ENCODE peak calls at places on chromosomes 1 and 21, in seven cellular contexts. U, Z, Y, Q, J, O and D are unnamed samples.

GRCh38 chr1:43622471-43622870 is 27.5 kb upstream of the KDM4A start:
- DNase-seq in U (no peak), Z (no peak), Y (no peak), Q (peak; percentile 21), J (no peak), O (no peak), D (no peak)

GRCh38 chr21:14742119-14742518 is 196.0 kb upstream of the SAMSN1 start:
- DNase-seq in U (no peak), Z (no peak), Y (no peak), Q (no peak), J (no peak), O (no peak), D (peak; percentile 51)

GRCh38 chr21:34919406-34919805 is 129.7 kb downstream of the RUNX1 start:
- DNase-seq in U (no peak), Z (no peak), Y (no peak), Q (no peak), J (no peak), O (no peak), D (no peak)

GRCh38 chr1:167161242-167161641 is 59.4 kb upstream of the POU2F1 start:
- DNase-seq in U (no peak), Z (no peak), Y (peak; percentile 97), Q (peak; percentile 18), J (no peak), O (no peak), D (no peak)

GRCh38 chr21:35565204-35565611 is 495.1 kb downstream of the SETD4 start:
- DNase-seq in U (no peak), Z (no peak), Y (peak; percentile 77), Q (peak; percentile 93), J (no peak), O (peak; percentile 70), D (peak; percentile 81)

GRCh38 chr1:209873067-209873810 is 45.5 kb downstream of the UTP25 start:
- DNase-seq in U (no peak), Z (no peak), Y (peak; percentile 83), Q (peak; percentile 76), J (no peak), O (peak; percentile 42), D (no peak)

GRCh38 chr1:198278922-198279321 is 122.1 kb downstream of the NEK7 start:
- DNase-seq in U (no peak), Z (no peak), Y (no peak), Q (peak; percentile 75), J (no peak), O (no peak), D (no peak)

GRCh38 chr21:38039841-38040240 is 123.6 kb upstream of the KCNJ6 start:
- DNase-seq in U (no peak), Z (no peak), Y (peak; percentile 10), Q (no peak), J (no peak), O (no peak), D (no peak)

GRCh38 chr1:12165342-12165741 is 1.4 kb upstream of the TNFRSF1B start:
- DNase-seq in U (no peak), Z (no peak), Y (peak; percentile 18), Q (no peak), J (no peak), O (no peak), D (no peak)

GRCh38 chr1:48691429-48692001 is 85.2 kb downstream of the BEND5 start:
- DNase-seq in U (no peak), Z (no peak), Y (no peak), Q (peak; percentile 48), J (no peak), O (no peak), D (no peak)

GRCh38 chr21:35338281-35338680 is 289.2 kb upstream of the RUNX1 start:
- DNase-seq in U (no peak), Z (no peak), Y (no peak), Q (no peak), J (no peak), O (no peak), D (no peak)

GRCh38 chr21:36706951-36707762 is 8.2 kb downstream of the SIM2 start:
- DNase-seq in U (no peak), Z (no peak), Y (no peak), Q (no peak), J (no peak), O (no peak), D (no peak)

GRCh38 chr1:94907161-94907560 is 19.7 kb downstream of the CNN3 start:
- DNase-seq in U (no peak), Z (no peak), Y (no peak), Q (no peak), J (no peak), O (no peak), D (no peak)

GRCh38 chr1:91575909-91576519 is 75.4 kb downstream of the CDC7 start:
- DNase-seq in U (no peak), Z (no peak), Y (no peak), Q (no peak), J (no peak), O (no peak), D (no peak)

GRCh38 chr1:119675349-119676343 is 27.6 kb upstream of the ZNF697 start:
- DNase-seq in U (no peak), Z (peak; percentile 87), Y (peak; percentile 88), Q (peak; percentile 76), J (peak; percentile 38), O (peak; percentile 80), D (peak; percentile 46)

GRCh38 chr1:89884718-89885596 is 64.1 kb downstream of the LRRC8D start:
- DNase-seq in U (no peak), Z (no peak), Y (peak; percentile 75), Q (peak; percentile 58), J (no peak), O (peak; percentile 15), D (no peak)

DNA sequence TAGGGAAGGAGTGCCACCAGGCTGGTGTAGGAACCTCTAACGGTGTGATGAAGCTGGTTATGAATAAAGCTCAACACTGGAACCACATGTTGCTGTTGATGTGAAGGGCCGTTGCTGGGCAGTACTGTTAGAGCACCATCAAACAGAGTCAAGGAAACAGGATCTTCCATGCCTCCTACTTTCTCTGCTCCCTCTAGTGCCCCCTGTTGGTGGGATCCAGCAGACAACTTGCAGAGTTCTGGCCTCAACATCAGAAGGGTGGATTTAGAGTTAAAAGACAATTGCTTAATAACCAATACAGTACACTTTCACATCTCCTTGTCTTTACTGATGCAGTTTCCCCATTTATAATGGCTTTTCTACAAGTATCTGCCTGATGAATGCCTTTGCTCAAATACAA is 336.4 kb downstream of the NTNG1 start:
- DNase-seq in U (no peak), Z (no peak), Y (no peak), Q (no peak), J (no peak), O (no peak), D (no peak)
- TF ChIP-seq CTCF in U (no peak), Z (no peak), Y (peak; percentile 28), Q (peak; percentile 8), J (no peak), O (no peak), D (peak; percentile 38)

DNA sequence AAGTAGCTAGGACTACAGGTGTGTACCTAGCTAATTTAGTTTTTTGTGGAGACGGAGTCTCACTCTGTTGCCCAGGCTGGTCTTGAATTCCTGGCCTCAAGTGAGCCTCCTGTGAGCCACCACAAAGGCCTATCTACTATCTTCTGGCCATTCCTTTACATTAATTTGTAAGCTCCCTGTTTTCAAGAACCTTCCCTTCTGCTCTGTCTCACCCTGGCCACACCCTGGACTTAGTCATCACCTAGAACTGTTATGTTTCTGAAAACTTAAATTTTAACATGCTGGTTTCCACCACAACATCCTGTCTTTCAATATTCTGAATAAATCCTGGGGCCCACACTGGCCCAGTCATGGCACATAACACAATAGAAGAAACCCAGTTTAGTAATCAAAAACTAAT is 4.9 kb upstream of the B4GALT3 start:
- DNase-seq in U (no peak), Z (no peak), Y (peak; percentile 73), Q (peak; percentile 54), J (no peak), O (no peak), D (no peak)
- H3K4me3 ChIP-seq in U (no peak overlapping the region), Z (no peak overlapping the region), Y (no peak overlapping the region), Q (no peak overlapping the region), J (no peak overlapping the region), O (no peak overlapping the region), D (no peak overlapping the region)

DNA sequence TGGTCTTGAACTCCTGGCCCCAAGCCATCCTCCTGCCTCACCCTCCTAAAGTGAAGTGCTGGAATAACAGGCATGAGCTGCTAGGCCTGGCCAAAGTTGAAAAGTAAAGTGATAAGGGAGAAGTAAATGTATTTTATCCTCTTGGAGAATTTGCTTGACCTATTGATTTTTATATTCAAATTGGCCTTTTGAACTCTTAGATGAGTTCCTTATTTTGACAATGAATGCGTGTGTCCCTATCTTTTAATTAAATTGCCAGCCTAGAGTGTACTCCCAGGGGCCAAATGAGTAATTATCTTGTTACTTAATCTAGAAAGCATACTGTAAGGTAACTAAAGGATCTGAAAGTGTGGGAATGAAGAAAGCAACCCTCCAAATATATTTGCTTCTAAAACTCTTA is 11.4 kb downstream of the RNF11 start:
- DNase-seq in U (no peak), Z (no peak), Y (no peak), Q (no peak), J (no peak), O (no peak), D (no peak)
- TF ChIP-seq CTCF in U (no peak), Z (no peak), Y (no peak), Q (no peak), J (no peak), O (no peak), D (no peak)

GRCh38 chr1:28508435-28508754 is 2.6 kb downstream of the RCC1 start:
- DNase-seq in U (no peak), Z (no peak), Y (peak; percentile 11), Q (no peak), J (no peak), O (no peak), D (peak; percentile 72)
- H3K4me3 ChIP-seq in U (peak overlapping the region; percentile 82), Z (no peak overlapping the region), Y (peak overlapping the region; percentile 90), Q (peak overlapping the region; percentile 84), J (peak overlapping the region; percentile 86), O (peak overlapping the region; percentile 84), D (peak overlapping the region; percentile 81)

DNA sequence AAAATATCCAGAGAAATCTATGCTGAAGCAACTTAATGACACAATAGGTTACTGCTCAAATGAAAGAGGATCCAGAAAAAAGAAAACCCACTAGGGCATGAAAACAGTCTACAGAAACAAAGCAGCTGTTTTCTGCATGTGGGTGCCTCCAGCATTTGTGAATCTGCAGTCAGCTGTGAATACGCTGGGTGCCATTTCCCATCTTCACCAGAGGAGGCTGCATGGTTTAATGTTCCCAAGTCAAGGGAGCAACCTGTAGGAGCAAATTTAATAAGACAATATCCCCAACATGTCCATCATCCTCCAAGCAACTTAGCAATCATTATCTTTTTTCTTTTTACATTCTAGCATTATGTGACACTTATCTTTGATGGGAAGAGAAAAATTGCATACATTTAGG is 396.6 kb downstream of the BRINP2 start:
- DNase-seq in U (no peak), Z (no peak), Y (peak; percentile 35), Q (no peak), J (no peak), O (no peak), D (no peak)
- TF ChIP-seq CTCF in U (no peak), Z (no peak), Y (peak; percentile 54), Q (peak; percentile 36), J (peak; percentile 19), O (peak; percentile 43), D (peak; percentile 53)